ENCODE peak calls at places on chromosome 22, in ten cellular contexts. P is transverse colon, F is mammary epithelial cell, D is endothelial cell of umbilical vein, E is heart right ventricle, Y is fibroblast of lung, C is testis, B is heart left ventricle, K is gastrocnemius medialis, V is GM23248. A is an unnamed sample.
A peak's percentile ranks its signal among the peaks of the same experiment; 100 is the strongest.

GRCh38 chr22:24157783-24158170 is 23.5 kb upstream of the SUSD2 start:
- DNase-seq in Y (no peak), D (no peak), P (no peak), V (peak; percentile 70), F (no peak), E (no peak), K (no peak), B (no peak), C (peak; percentile 38), A (no peak)

GRCh38 chr22:48236261-48236660 is 1473.8 kb downstream of the TBC1D22A start:
- DNase-seq in D (no peak), K (no peak), E (no peak), C (peak; percentile 8), P (no peak), B (no peak), Y (no peak), F (no peak), V (no peak), A (no peak)

GRCh38 chr22:35947794-35948425 is 80.7 kb downstream of the RBFOX2 start:
- DNase-seq in D (no peak), K (no peak), V (peak; percentile 29), C (no peak), E (no peak), Y (peak; percentile 55), F (peak; percentile 30), P (no peak), B (no peak), A (no peak)

GRCh38 chr22:48580481-48580970 is 1247.1 kb downstream of the BRD1 start:
- DNase-seq in F (no peak), C (no peak), B (no peak), P (no peak), K (no peak), V (no peak), D (no peak), Y (no peak), E (no peak), A (no peak)

GRCh38 chr22:25057013-25057881 is 104.7 kb downstream of the KIAA1671 start:
- DNase-seq in K (peak; percentile 66), F (peak; percentile 30), B (peak; percentile 46), E (peak; percentile 46), D (peak; percentile 63), C (peak; percentile 79), V (peak; percentile 52), P (peak; percentile 82), Y (peak; percentile 19), A (peak; percentile 94)

GRCh38 chr22:27651486-27651885 is 150.1 kb downstream of the MN1 start:
- DNase-seq in B (peak; percentile 58), F (no peak), V (no peak), C (peak; percentile 44), Y (no peak), E (peak; percentile 60), K (peak; percentile 95), P (no peak), D (no peak), A (no peak)

GRCh38 chr22:25745341-25746011 is 3.5 kb downstream of the MYO18B start:
- DNase-seq in K (no peak), B (no peak), F (peak; percentile 66), Y (peak; percentile 67), D (no peak), V (peak; percentile 78), E (no peak), C (no peak), P (no peak), A (no peak)

GRCh38 chr22:35914665-35915476 is 113.8 kb downstream of the RBFOX2 start:
- DNase-seq in B (peak; percentile 85), E (peak; percentile 87), K (peak; percentile 83), C (peak; percentile 85), D (peak; percentile 88), F (peak; percentile 91), V (peak; percentile 92), P (peak; percentile 68), Y (peak; percentile 92), A (peak; percentile 40)

GRCh38 chr22:35777335-35777975 is 59.8 kb downstream of the APOL5 start:
- DNase-seq in K (no peak), B (no peak), F (peak; percentile 57), E (no peak), Y (peak; percentile 78), P (no peak), D (peak; percentile 64), V (peak; percentile 89), C (no peak), A (no peak)

GRCh38 chr22:24550028-24550901 is 4.7 kb downstream of the GUCD1 start:
- DNase-seq in E (no peak), B (no peak), P (peak; percentile 69), C (no peak), D (no peak), F (no peak), V (peak; percentile 36), Y (no peak), K (peak; percentile 55), A (peak; percentile 20)

GRCh38 chr22:49824185-49824925 is 3.3 kb downstream of the BRD1 start:
- DNase-seq in Y (no peak), P (no peak), D (no peak), E (no peak), K (no peak), B (no peak), C (no peak), F (peak; percentile 58), V (no peak), A (no peak)

GRCh38 chr22:49826603-49827306 is 918 bp downstream of the BRD1 start:
- DNase-seq in V (peak; percentile 78), F (peak; percentile 47), E (peak; percentile 36), D (peak; percentile 34), Y (peak; percentile 50), K (peak; percentile 46), C (peak; percentile 72), P (peak; percentile 47), B (peak; percentile 62), A (peak; percentile 79)

GRCh38 chr22:49825944-49826602 is 1.6 kb downstream of the BRD1 start:
- DNase-seq in D (peak; percentile 15), V (peak; percentile 81), C (no peak), K (no peak), Y (peak; percentile 47), E (no peak), F (peak; percentile 46), P (peak; percentile 61), B (no peak), A (peak; percentile 73)

GRCh38 chr22:49824936-49825335 is 2.7 kb downstream of the BRD1 start:
- DNase-seq in V (no peak), C (no peak), D (no peak), Y (no peak), B (no peak), K (no peak), F (no peak), E (no peak), P (no peak), A (no peak)

GRCh38 chr22:49825436-49825835 is 2.2 kb downstream of the BRD1 start:
- DNase-seq in F (peak; percentile 35), C (no peak), K (no peak), D (peak; percentile 19), V (peak; percentile 83), B (no peak), Y (peak; percentile 38), E (no peak), P (no peak), A (no peak)
- H3K4me1 ChIP-seq in F (peaks cover 25% of the 10 kb centered on the region), C (peaks cover 32% of the 10 kb centered on the region), K (peaks cover 49% of the 10 kb centered on the region), D (peaks cover 10% of the 10 kb centered on the region), V (peaks cover 14% of the 10 kb centered on the region), B (peaks cover 16% of the 10 kb centered on the region), Y (peaks cover 9% of the 10 kb centered on the region), E (peaks cover 16% of the 10 kb centered on the region), P (peaks cover 34% of the 10 kb centered on the region), A (peaks cover 17% of the 10 kb centered on the region)

GRCh38 chr22:45164217-45165123 is 745 bp downstream of the NUP50 start:
- DNase-seq in B (peak; percentile 20), Y (peak; percentile 23), V (peak; percentile 52), E (peak; percentile 24), C (no peak), F (peak; percentile 23), P (peak; percentile 32), K (peak; percentile 20), D (peak; percentile 30), A (peak; percentile 37)
- H3K4me1 ChIP-seq in B (no peaks in the 10 kb centered on the region), Y (peaks cover 4% of the 10 kb centered on the region), V (peaks cover 20% of the 10 kb centered on the region), E (no peaks in the 10 kb centered on the region), C (peaks cover 10% of the 10 kb centered on the region), F (peaks cover 30% of the 10 kb centered on the region), P (peaks cover 55% of the 10 kb centered on the region), K (peaks cover 30% of the 10 kb centered on the region), D (peaks cover 28% of the 10 kb centered on the region), A (peaks cover 22% of the 10 kb centered on the region)

DNA sequence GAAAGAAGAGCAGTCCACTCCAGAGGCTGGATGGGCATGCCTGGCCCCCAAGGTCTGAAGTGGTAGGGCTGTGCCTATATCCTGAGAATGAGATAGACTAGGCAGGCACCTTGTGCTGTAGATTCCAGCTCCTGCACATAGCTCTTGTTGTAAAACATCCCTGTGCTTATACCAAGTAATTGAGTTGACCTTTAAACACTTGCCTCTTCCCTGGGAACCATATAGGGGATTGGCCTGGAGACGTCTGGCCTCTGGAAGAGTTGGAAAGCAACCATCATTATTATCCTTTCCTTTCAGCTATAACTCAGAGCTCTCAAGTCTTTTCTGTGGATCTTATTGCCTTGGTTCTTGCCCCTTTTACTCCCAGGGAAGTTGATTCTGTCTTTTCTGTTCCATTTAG is 15.1 kb downstream of the LIMK2 start:
- DNase-seq in B (no peak), K (no peak), Y (no peak), E (no peak), C (no peak), D (peak; percentile 60), P (peak; percentile 55), V (no peak), F (no peak), A (no peak)
- H3K4me1 ChIP-seq in B (peaks cover 5% of the 10 kb centered on the region), K (peaks cover 39% of the 10 kb centered on the region), Y (peaks cover 7% of the 10 kb centered on the region), E (peaks cover 10% of the 10 kb centered on the region), C (peaks cover 36% of the 10 kb centered on the region), D (peaks cover 39% of the 10 kb centered on the region), P (peaks cover 98% of the 10 kb centered on the region), V (peaks cover 7% of the 10 kb centered on the region), F (peaks cover 3% of the 10 kb centered on the region), A (peaks cover 24% of the 10 kb centered on the region)

GRCh38 chr22:19275513-19275912 is 16.0 kb downstream of the CLTCL1 start:
- DNase-seq in C (no peak), Y (no peak), B (no peak), F (no peak), V (no peak), P (no peak), K (no peak), E (no peak), D (no peak), A (no peak)
- H3K4me1 ChIP-seq in C (peaks cover 10% of the 10 kb centered on the region), Y (no peaks in the 10 kb centered on the region), B (no peaks in the 10 kb centered on the region), F (peaks cover 6% of the 10 kb centered on the region), V (no peaks in the 10 kb centered on the region), P (peaks cover 3% of the 10 kb centered on the region), K (peaks cover 68% of the 10 kb centered on the region), E (peaks cover 2% of the 10 kb centered on the region), D (no peaks in the 10 kb centered on the region), A (no peaks in the 10 kb centered on the region)